ENCODE peak calls at places on chromosome X, in eight cellular contexts. One of them, this sample, is unnamed.
A peak's percentile ranks its signal among the peaks of the same experiment; 100 is the strongest.

GRCh38 chrX:31223817-31224216 is 152.0 kb upstream of the FTHL17 start:
- DNase-seq in pancreas: no peak
- DNase-seq in activated gamma-delta T cell treated with Interleukin-2 at 50 U/mL for 16 hours: no peak
- DNase-seq in CD4-positive, alpha-beta memory T cell: no peak
- DNase-seq in left colon: no peak
- DNase-seq in effector CD4-positive, alpha-beta T cell: no peak
- DNase-seq in CD4-positive, alpha-beta T cell: no peak
- DNase-seq in coronary artery: no peak
- DNase-seq in this sample: no peak

GRCh38 chrX:153459976-153460375 is 10.4 kb downstream of the HAUS7 start:
- DNase-seq in pancreas: no peak
- DNase-seq in activated gamma-delta T cell treated with Interleukin-2 at 50 U/mL for 16 hours: no peak
- DNase-seq in CD4-positive, alpha-beta memory T cell: no peak
- DNase-seq in left colon: no peak
- DNase-seq in effector CD4-positive, alpha-beta T cell: no peak
- DNase-seq in CD4-positive, alpha-beta T cell: no peak
- DNase-seq in coronary artery: no peak
- DNase-seq in this sample: no peak

GRCh38 chrX:44742480-44743155 is 101.2 kb upstream of the DUSP21 start:
- DNase-seq in pancreas: no peak
- DNase-seq in activated gamma-delta T cell treated with Interleukin-2 at 50 U/mL for 16 hours: no peak
- DNase-seq in CD4-positive, alpha-beta memory T cell: no peak
- DNase-seq in left colon: no peak
- DNase-seq in effector CD4-positive, alpha-beta T cell: no peak
- DNase-seq in CD4-positive, alpha-beta T cell: no peak
- DNase-seq in coronary artery: no peak
- DNase-seq in this sample: no peak

GRCh38 chrX:115031989-115032388 is 14.6 kb upstream of the IL13RA2 start:
- DNase-seq in pancreas: no peak
- DNase-seq in activated gamma-delta T cell treated with Interleukin-2 at 50 U/mL for 16 hours: no peak
- DNase-seq in CD4-positive, alpha-beta memory T cell: no peak
- DNase-seq in left colon: no peak
- DNase-seq in effector CD4-positive, alpha-beta T cell: no peak
- DNase-seq in CD4-positive, alpha-beta T cell: no peak
- DNase-seq in coronary artery: no peak
- DNase-seq in this sample: no peak

GRCh38 chrX:7119927-7120577 is 27.5 kb upstream of the STS start:
- DNase-seq in pancreas: no peak
- DNase-seq in activated gamma-delta T cell treated with Interleukin-2 at 50 U/mL for 16 hours: no peak
- DNase-seq in CD4-positive, alpha-beta memory T cell: no peak
- DNase-seq in left colon: no peak
- DNase-seq in effector CD4-positive, alpha-beta T cell: no peak
- DNase-seq in CD4-positive, alpha-beta T cell: no peak
- DNase-seq in coronary artery: no peak
- DNase-seq in this sample: no peak

GRCh38 chrX:11555759-11556158 is 110.0 kb downstream of the ARHGAP6 start:
- DNase-seq in pancreas: no peak
- DNase-seq in activated gamma-delta T cell treated with Interleukin-2 at 50 U/mL for 16 hours: no peak
- DNase-seq in CD4-positive, alpha-beta memory T cell: no peak
- DNase-seq in left colon: no peak
- DNase-seq in effector CD4-positive, alpha-beta T cell: no peak
- DNase-seq in CD4-positive, alpha-beta T cell: no peak
- DNase-seq in coronary artery: no peak
- DNase-seq in this sample: no peak

GRCh38 chrX:18654873-18655836 is 16.8 kb downstream of the RS1 start:
- DNase-seq in pancreas: no peak
- DNase-seq in activated gamma-delta T cell treated with Interleukin-2 at 50 U/mL for 16 hours: no peak
- DNase-seq in CD4-positive, alpha-beta memory T cell: no peak
- DNase-seq in left colon: no peak
- DNase-seq in effector CD4-positive, alpha-beta T cell: no peak
- DNase-seq in CD4-positive, alpha-beta T cell: no peak
- DNase-seq in coronary artery: no peak
- DNase-seq in this sample: no peak

GRCh38 chrX:115898382-115899001 is 272.1 kb upstream of the AGTR2 start:
- DNase-seq in pancreas: peak; percentile 89
- DNase-seq in activated gamma-delta T cell treated with Interleukin-2 at 50 U/mL for 16 hours: peak; percentile 41
- DNase-seq in CD4-positive, alpha-beta memory T cell: peak; percentile 79
- DNase-seq in left colon: peak; percentile 63
- DNase-seq in effector CD4-positive, alpha-beta T cell: peak; percentile 53
- DNase-seq in CD4-positive, alpha-beta T cell: no peak
- DNase-seq in coronary artery: no peak
- DNase-seq in this sample: peak; percentile 88

GRCh38 chrX:10111364-10112148 is 45.2 kb upstream of the CLCN4 start:
- DNase-seq in pancreas: no peak
- DNase-seq in activated gamma-delta T cell treated with Interleukin-2 at 50 U/mL for 16 hours: peak; percentile 46
- DNase-seq in CD4-positive, alpha-beta memory T cell: peak; percentile 71
- DNase-seq in left colon: peak; percentile 48
- DNase-seq in effector CD4-positive, alpha-beta T cell: peak; percentile 50
- DNase-seq in CD4-positive, alpha-beta T cell: peak; percentile 69
- DNase-seq in coronary artery: no peak
- DNase-seq in this sample: peak; percentile 86

GRCh38 chrX:151363316-151363715 is 33.7 kb upstream of the VMA21 start:
- DNase-seq in pancreas: no peak
- DNase-seq in activated gamma-delta T cell treated with Interleukin-2 at 50 U/mL for 16 hours: no peak
- DNase-seq in CD4-positive, alpha-beta memory T cell: no peak
- DNase-seq in left colon: no peak
- DNase-seq in effector CD4-positive, alpha-beta T cell: no peak
- DNase-seq in CD4-positive, alpha-beta T cell: no peak
- DNase-seq in coronary artery: no peak
- DNase-seq in this sample: no peak

GRCh38 chrX:154375156-154375504 is 696 bp upstream of the FLNA start:
- DNase-seq in pancreas: no peak
- DNase-seq in activated gamma-delta T cell treated with Interleukin-2 at 50 U/mL for 16 hours: no peak
- DNase-seq in CD4-positive, alpha-beta memory T cell: no peak
- DNase-seq in left colon: no peak
- DNase-seq in effector CD4-positive, alpha-beta T cell: no peak
- DNase-seq in CD4-positive, alpha-beta T cell: no peak
- DNase-seq in coronary artery: no peak
- DNase-seq in this sample: no peak

GRCh38 chrX:101359966-101360365 is 11.4 kb upstream of the TIMM8A start:
- DNase-seq in pancreas: no peak
- DNase-seq in activated gamma-delta T cell treated with Interleukin-2 at 50 U/mL for 16 hours: no peak
- DNase-seq in CD4-positive, alpha-beta memory T cell: no peak
- DNase-seq in left colon: no peak
- DNase-seq in effector CD4-positive, alpha-beta T cell: no peak
- DNase-seq in CD4-positive, alpha-beta T cell: no peak
- DNase-seq in coronary artery: no peak
- DNase-seq in this sample: no peak

GRCh38 chrX:150966742-150967141 is 16.4 kb upstream of the HMGB3 start:
- DNase-seq in pancreas: no peak
- DNase-seq in activated gamma-delta T cell treated with Interleukin-2 at 50 U/mL for 16 hours: no peak
- DNase-seq in CD4-positive, alpha-beta memory T cell: no peak
- DNase-seq in left colon: no peak
- DNase-seq in effector CD4-positive, alpha-beta T cell: no peak
- DNase-seq in CD4-positive, alpha-beta T cell: no peak
- DNase-seq in coronary artery: no peak
- DNase-seq in this sample: no peak

GRCh38 chrX:53047228-53047627 is 1.4 kb upstream of the GPR173 start:
- DNase-seq in pancreas: no peak
- DNase-seq in activated gamma-delta T cell treated with Interleukin-2 at 50 U/mL for 16 hours: no peak
- DNase-seq in CD4-positive, alpha-beta memory T cell: no peak
- DNase-seq in left colon: no peak
- DNase-seq in effector CD4-positive, alpha-beta T cell: no peak
- DNase-seq in CD4-positive, alpha-beta T cell: no peak
- DNase-seq in coronary artery: no peak
- DNase-seq in this sample: no peak

GRCh38 chrX:11447418-11447817 is 154.2 kb downstream of the AMELX start:
- DNase-seq in pancreas: no peak
- DNase-seq in activated gamma-delta T cell treated with Interleukin-2 at 50 U/mL for 16 hours: no peak
- DNase-seq in CD4-positive, alpha-beta memory T cell: no peak
- DNase-seq in left colon: no peak
- DNase-seq in effector CD4-positive, alpha-beta T cell: no peak
- DNase-seq in CD4-positive, alpha-beta T cell: no peak
- DNase-seq in coronary artery: no peak
- DNase-seq in this sample: no peak

GRCh38 chrX:110304884-110305283 is 13.0 kb downstream of the AMMECR1 start:
- DNase-seq in pancreas: no peak
- DNase-seq in activated gamma-delta T cell treated with Interleukin-2 at 50 U/mL for 16 hours: no peak
- DNase-seq in CD4-positive, alpha-beta memory T cell: no peak
- DNase-seq in left colon: no peak
- DNase-seq in effector CD4-positive, alpha-beta T cell: no peak
- DNase-seq in CD4-positive, alpha-beta T cell: no peak
- DNase-seq in coronary artery: no peak
- DNase-seq in this sample: no peak

GRCh38 chrX:115372026-115372610 is 82.6 kb downstream of the LUZP4 start:
- DNase-seq in pancreas: no peak
- DNase-seq in activated gamma-delta T cell treated with Interleukin-2 at 50 U/mL for 16 hours: no peak
- DNase-seq in CD4-positive, alpha-beta memory T cell: no peak
- DNase-seq in left colon: no peak
- DNase-seq in effector CD4-positive, alpha-beta T cell: no peak
- DNase-seq in CD4-positive, alpha-beta T cell: no peak
- DNase-seq in coronary artery: no peak
- DNase-seq in this sample: no peak

GRCh38 chrX:38247051-38247450 is 26.4 kb upstream of the SRPX start:
- DNase-seq in pancreas: no peak
- DNase-seq in activated gamma-delta T cell treated with Interleukin-2 at 50 U/mL for 16 hours: no peak
- DNase-seq in CD4-positive, alpha-beta memory T cell: no peak
- DNase-seq in left colon: no peak
- DNase-seq in effector CD4-positive, alpha-beta T cell: no peak
- DNase-seq in CD4-positive, alpha-beta T cell: no peak
- DNase-seq in coronary artery: no peak
- DNase-seq in this sample: no peak

GRCh38 chrX:41381685-41382084 is 47.7 kb downstream of the DDX3X start:
- DNase-seq in pancreas: no peak
- DNase-seq in activated gamma-delta T cell treated with Interleukin-2 at 50 U/mL for 16 hours: no peak
- DNase-seq in CD4-positive, alpha-beta memory T cell: no peak
- DNase-seq in left colon: peak; percentile 64
- DNase-seq in effector CD4-positive, alpha-beta T cell: no peak
- DNase-seq in CD4-positive, alpha-beta T cell: no peak
- DNase-seq in coronary artery: no peak
- DNase-seq in this sample: no peak

GRCh38 chrX:107709266-107709795 is 66.3 kb downstream of the TSC22D3 start:
- DNase-seq in pancreas: no peak
- DNase-seq in activated gamma-delta T cell treated with Interleukin-2 at 50 U/mL for 16 hours: no peak
- DNase-seq in CD4-positive, alpha-beta memory T cell: no peak
- DNase-seq in left colon: no peak
- DNase-seq in effector CD4-positive, alpha-beta T cell: no peak
- DNase-seq in CD4-positive, alpha-beta T cell: no peak
- DNase-seq in coronary artery: no peak
- DNase-seq in this sample: no peak

GRCh38 chrX:140432328-140433025 is 72.4 kb downstream of the SOX3 start:
- DNase-seq in pancreas: peak; percentile 27
- DNase-seq in activated gamma-delta T cell treated with Interleukin-2 at 50 U/mL for 16 hours: no peak
- DNase-seq in CD4-positive, alpha-beta memory T cell: no peak
- DNase-seq in left colon: no peak
- DNase-seq in effector CD4-positive, alpha-beta T cell: no peak
- DNase-seq in CD4-positive, alpha-beta T cell: no peak
- DNase-seq in coronary artery: peak; percentile 75
- DNase-seq in this sample: no peak

GRCh38 chrX:119758682-119759332 is 419 bp downstream of the SOWAHD start:
- DNase-seq in pancreas: peak; percentile 36
- DNase-seq in activated gamma-delta T cell treated with Interleukin-2 at 50 U/mL for 16 hours: peak; percentile 10
- DNase-seq in CD4-positive, alpha-beta memory T cell: peak; percentile 41
- DNase-seq in left colon: peak; percentile 48
- DNase-seq in effector CD4-positive, alpha-beta T cell: peak; percentile 15
- DNase-seq in CD4-positive, alpha-beta T cell: peak; percentile 16
- DNase-seq in coronary artery: no peak
- DNase-seq in this sample: peak; percentile 48

GRCh38 chrX:154534526-154535322 is 11.9 kb downstream of the G6PD start:
- DNase-seq in pancreas: peak; percentile 88
- DNase-seq in activated gamma-delta T cell treated with Interleukin-2 at 50 U/mL for 16 hours: peak; percentile 90
- DNase-seq in CD4-positive, alpha-beta memory T cell: peak; percentile 88
- DNase-seq in left colon: peak; percentile 82
- DNase-seq in effector CD4-positive, alpha-beta T cell: peak; percentile 91
- DNase-seq in CD4-positive, alpha-beta T cell: peak; percentile 85
- DNase-seq in coronary artery: peak; percentile 89
- DNase-seq in this sample: peak; percentile 88

GRCh38 chrX:55149242-55149641 is 60.4 kb downstream of the PAGE2 start:
- DNase-seq in pancreas: no peak
- DNase-seq in activated gamma-delta T cell treated with Interleukin-2 at 50 U/mL for 16 hours: no peak
- DNase-seq in CD4-positive, alpha-beta memory T cell: no peak
- DNase-seq in left colon: no peak
- DNase-seq in effector CD4-positive, alpha-beta T cell: no peak
- DNase-seq in CD4-positive, alpha-beta T cell: no peak
- DNase-seq in coronary artery: no peak
- DNase-seq in this sample: no peak

GRCh38 chrX:24619647-24620046 is 27.5 kb downstream of the PCYT1B start:
- DNase-seq in pancreas: no peak
- DNase-seq in activated gamma-delta T cell treated with Interleukin-2 at 50 U/mL for 16 hours: no peak
- DNase-seq in CD4-positive, alpha-beta memory T cell: no peak
- DNase-seq in left colon: no peak
- DNase-seq in effector CD4-positive, alpha-beta T cell: no peak
- DNase-seq in CD4-positive, alpha-beta T cell: no peak
- DNase-seq in coronary artery: no peak
- DNase-seq in this sample: peak; percentile 7

GRCh38 chrX:114619874-114620273 is 36.0 kb downstream of the HTR2C start:
- DNase-seq in pancreas: no peak
- DNase-seq in activated gamma-delta T cell treated with Interleukin-2 at 50 U/mL for 16 hours: no peak
- DNase-seq in CD4-positive, alpha-beta memory T cell: no peak
- DNase-seq in left colon: no peak
- DNase-seq in effector CD4-positive, alpha-beta T cell: no peak
- DNase-seq in CD4-positive, alpha-beta T cell: no peak
- DNase-seq in coronary artery: no peak
- DNase-seq in this sample: peak; percentile 3

GRCh38 chrX:103792916-103793540 is 16.4 kb downstream of the PLP1 start:
- DNase-seq in pancreas: no peak
- DNase-seq in activated gamma-delta T cell treated with Interleukin-2 at 50 U/mL for 16 hours: no peak
- DNase-seq in CD4-positive, alpha-beta memory T cell: no peak
- DNase-seq in left colon: no peak
- DNase-seq in effector CD4-positive, alpha-beta T cell: no peak
- DNase-seq in CD4-positive, alpha-beta T cell: no peak
- DNase-seq in coronary artery: no peak
- DNase-seq in this sample: no peak

GRCh38 chrX:119828446-119828845 is 24.3 kb downstream of the UPF3B start:
- DNase-seq in pancreas: no peak
- DNase-seq in activated gamma-delta T cell treated with Interleukin-2 at 50 U/mL for 16 hours: no peak
- DNase-seq in CD4-positive, alpha-beta memory T cell: no peak
- DNase-seq in left colon: no peak
- DNase-seq in effector CD4-positive, alpha-beta T cell: no peak
- DNase-seq in CD4-positive, alpha-beta T cell: no peak
- DNase-seq in coronary artery: no peak
- DNase-seq in this sample: no peak

GRCh38 chrX:119605398-119605738 is 856 bp downstream of the NKRF start:
- DNase-seq in pancreas: peak; percentile 25
- DNase-seq in activated gamma-delta T cell treated with Interleukin-2 at 50 U/mL for 16 hours: no peak
- DNase-seq in CD4-positive, alpha-beta memory T cell: no peak
- DNase-seq in left colon: peak; percentile 40
- DNase-seq in effector CD4-positive, alpha-beta T cell: no peak
- DNase-seq in CD4-positive, alpha-beta T cell: no peak
- DNase-seq in coronary artery: no peak
- DNase-seq in this sample: peak; percentile 11

GRCh38 chrX:130741584-130741983 is 161.4 kb downstream of the ENOX2 start:
- DNase-seq in pancreas: no peak
- DNase-seq in activated gamma-delta T cell treated with Interleukin-2 at 50 U/mL for 16 hours: no peak
- DNase-seq in CD4-positive, alpha-beta memory T cell: no peak
- DNase-seq in left colon: no peak
- DNase-seq in effector CD4-positive, alpha-beta T cell: no peak
- DNase-seq in CD4-positive, alpha-beta T cell: no peak
- DNase-seq in coronary artery: no peak
- DNase-seq in this sample: no peak

GRCh38 chrX:103913356-103914020 is 48.9 kb upstream of the TMSB15B start:
- DNase-seq in pancreas: no peak
- DNase-seq in activated gamma-delta T cell treated with Interleukin-2 at 50 U/mL for 16 hours: no peak
- DNase-seq in CD4-positive, alpha-beta memory T cell: no peak
- DNase-seq in left colon: no peak
- DNase-seq in effector CD4-positive, alpha-beta T cell: no peak
- DNase-seq in CD4-positive, alpha-beta T cell: no peak
- DNase-seq in coronary artery: no peak
- DNase-seq in this sample: no peak

GRCh38 chrX:133991814-133992213 is 6.4 kb upstream of the GPC3 start:
- DNase-seq in pancreas: no peak
- DNase-seq in activated gamma-delta T cell treated with Interleukin-2 at 50 U/mL for 16 hours: no peak
- DNase-seq in CD4-positive, alpha-beta memory T cell: no peak
- DNase-seq in left colon: no peak
- DNase-seq in effector CD4-positive, alpha-beta T cell: no peak
- DNase-seq in CD4-positive, alpha-beta T cell: no peak
- DNase-seq in coronary artery: no peak
- DNase-seq in this sample: no peak

This sample was measured in RPMI8226.